ENCODE peak calls at places on chromosome 6, in four cellular contexts. One of them, this sample, is unnamed. For H3K4me1, the result is how much of the 10 kb centered on the place peaks cover.

GRCh38 chr6:92110390-92110789 is 1309.0 kb downstream of the EPHA7 start:
- DNase-seq in lung: no peak
- DNase-seq in stomach: no peak
- DNase-seq in neural progenitor cell: no peak
- DNase-seq in this sample: no peak

GRCh38 chr6:25749837-25750236 is 4.7 kb upstream of the SLC17A4 start:
- DNase-seq in lung: no peak
- DNase-seq in stomach: no peak
- DNase-seq in neural progenitor cell: no peak
- DNase-seq in this sample: no peak

GRCh38 chr6:168865-169455 is 123.3 kb upstream of the DUSP22 start:
- DNase-seq in neural progenitor cell: peak
- DNase-seq in stomach: no peak
- DNase-seq in lung: no peak
- DNase-seq in this sample: no peak

GRCh38 chr6:16446241-16446640 is 207.9 kb downstream of the GMPR start:
- DNase-seq in stomach: no peak
- DNase-seq in lung: no peak
- DNase-seq in neural progenitor cell: no peak
- DNase-seq in this sample: no peak

GRCh38 chr6:167742719-167743303 is 83.9 kb upstream of the AFDN start:
- DNase-seq in stomach: no peak
- DNase-seq in lung: no peak
- DNase-seq in neural progenitor cell: peak
- DNase-seq in this sample: no peak

GRCh38 chr6:157760589-157761330 is 62.3 kb upstream of the SNX9 start:
- DNase-seq in neural progenitor cell: no peak
- DNase-seq in lung: no peak
- DNase-seq in stomach: no peak
- DNase-seq in this sample: no peak

GRCh38 chr6:14273196-14273595 is 155.6 kb downstream of the CD83 start:
- DNase-seq in lung: no peak
- DNase-seq in stomach: no peak
- DNase-seq in neural progenitor cell: no peak
- DNase-seq in this sample: no peak

GRCh38 chr6:162497371-162497770 is 230.2 kb downstream of the PRKN start:
- DNase-seq in lung: no peak
- DNase-seq in neural progenitor cell: no peak
- DNase-seq in stomach: no peak
- DNase-seq in this sample: no peak

GRCh38 chr6:8014947-8015346 is 49.2 kb downstream of the BLOC1S5 start:
- DNase-seq in stomach: no peak
- DNase-seq in neural progenitor cell: no peak
- DNase-seq in lung: no peak
- DNase-seq in this sample: no peak

GRCh38 chr6:125913864-125914351 is 42.7 kb upstream of the HINT3 start:
- DNase-seq in stomach: no peak
- DNase-seq in neural progenitor cell: no peak
- DNase-seq in lung: no peak
- DNase-seq in this sample: peak

GRCh38 chr6:17305219-17306001 is 24.2 kb downstream of the RBM24 start:
- DNase-seq in neural progenitor cell: peak
- DNase-seq in lung: no peak
- DNase-seq in stomach: no peak
- DNase-seq in this sample: no peak

GRCh38 chr6:18263561-18264337 is 581 bp downstream of the DEK start:
- DNase-seq in lung: peak
- DNase-seq in neural progenitor cell: no peak
- DNase-seq in stomach: peak
- DNase-seq in this sample: peak

GRCh38 chr6:157510329-157511188 is 129.6 kb downstream of the ZDHHC14 start:
- DNase-seq in neural progenitor cell: no peak
- DNase-seq in stomach: no peak
- DNase-seq in lung: no peak
- DNase-seq in this sample: no peak

GRCh38 chr6:146361367-146361924 is 182.2 kb upstream of the RAB32 start:
- DNase-seq in lung: no peak
- DNase-seq in neural progenitor cell: no peak
- DNase-seq in stomach: no peak
- DNase-seq in this sample: no peak

GRCh38 chr6:132937466-132937906 is 123.1 kb downstream of the RPS12 start:
- DNase-seq in stomach: peak
- DNase-seq in lung: peak
- DNase-seq in neural progenitor cell: peak
- DNase-seq in this sample: no peak

GRCh38 chr6:44493132-44493531 is 105.6 kb downstream of the CDC5L start:
- DNase-seq in lung: no peak
- DNase-seq in stomach: no peak
- DNase-seq in neural progenitor cell: no peak
- DNase-seq in this sample: no peak

GRCh38 chr6:44493593-44493992 is 106.1 kb downstream of the CDC5L start:
- DNase-seq in neural progenitor cell: no peak
- DNase-seq in lung: no peak
- DNase-seq in stomach: no peak
- DNase-seq in this sample: no peak

GRCh38 chr6:44496705-44497369 is 109.3 kb downstream of the CDC5L start:
- DNase-seq in lung: no peak
- DNase-seq in neural progenitor cell: no peak
- DNase-seq in stomach: no peak
- DNase-seq in this sample: no peak

GRCh38 chr6:44495036-44495901 is 107.8 kb downstream of the CDC5L start:
- DNase-seq in stomach: no peak
- DNase-seq in neural progenitor cell: peak
- DNase-seq in lung: no peak
- DNase-seq in this sample: no peak

DNA sequence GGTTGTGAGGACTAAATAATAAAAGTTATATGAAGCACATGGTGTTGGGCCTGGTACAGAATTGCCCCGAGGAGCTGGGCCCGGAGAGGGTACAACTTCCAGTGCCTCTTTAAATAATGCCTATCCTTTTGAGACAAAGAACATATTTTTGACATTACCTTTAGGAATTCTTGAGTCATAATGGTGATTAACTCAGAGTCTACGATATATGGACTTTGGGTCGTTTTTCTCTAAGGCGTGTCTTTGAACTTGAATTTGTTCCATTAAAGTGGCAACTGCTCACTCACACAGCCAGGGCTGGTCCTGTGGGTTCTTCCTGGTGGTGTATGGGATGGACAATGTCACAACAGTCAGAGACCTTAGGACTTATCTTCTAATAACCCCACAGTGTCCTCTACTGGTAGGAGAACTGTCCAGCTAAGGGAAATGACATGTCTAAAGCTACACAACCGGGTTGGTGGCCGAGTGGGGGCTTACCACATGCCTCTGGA is 106.5 kb downstream of the CDC5L start:
- DNase-seq in neural progenitor cell: no peak
- DNase-seq in lung: no peak
- DNase-seq in stomach: no peak
- DNase-seq in this sample: no peak
- TF ChIP-seq CTCF in neural progenitor cell: peak
- TF ChIP-seq CTCF in lung: no peak
- TF ChIP-seq CTCF in stomach: no peak
- TF ChIP-seq CTCF in this sample: no peak

GRCh38 chr6:111580826-111581505 is 24.7 kb downstream of the TRAF3IP2 start:
- DNase-seq in stomach: no peak
- DNase-seq in neural progenitor cell: no peak
- DNase-seq in lung: no peak
- DNase-seq in this sample: no peak

GRCh38 chr6:111583221-111583620 is 22.5 kb downstream of the TRAF3IP2 start:
- DNase-seq in lung: no peak
- DNase-seq in neural progenitor cell: no peak
- DNase-seq in stomach: no peak
- DNase-seq in this sample: no peak

GRCh38 chr6:111581957-111582356 is 23.7 kb downstream of the TRAF3IP2 start:
- DNase-seq in lung: no peak
- DNase-seq in neural progenitor cell: no peak
- DNase-seq in stomach: no peak
- DNase-seq in this sample: no peak

GRCh38 chr6:111580401-111580800 is 25.3 kb downstream of the TRAF3IP2 start:
- DNase-seq in stomach: no peak
- DNase-seq in lung: no peak
- DNase-seq in neural progenitor cell: no peak
- DNase-seq in this sample: no peak

GRCh38 chr6:111579816-111580215 is 25.9 kb downstream of the TRAF3IP2 start:
- DNase-seq in neural progenitor cell: no peak
- DNase-seq in lung: no peak
- DNase-seq in stomach: no peak
- DNase-seq in this sample: no peak
- H3K4me1 ChIP-seq in neural progenitor cell: under half
- H3K4me1 ChIP-seq in lung: under half
- H3K4me1 ChIP-seq in stomach: half or more
- H3K4me1 ChIP-seq in this sample: under half

GRCh38 chr6:116685437-116685993 is 4.5 kb downstream of the KPNA5 start:
- DNase-seq in neural progenitor cell: no peak
- DNase-seq in stomach: no peak
- DNase-seq in lung: no peak
- DNase-seq in this sample: no peak

GRCh38 chr6:116676021-116676420 is 5.0 kb upstream of the KPNA5 start:
- DNase-seq in lung: no peak
- DNase-seq in neural progenitor cell: no peak
- DNase-seq in stomach: no peak
- DNase-seq in this sample: no peak

GRCh38 chr6:116682334-116682712 is 1.3 kb downstream of the KPNA5 start:
- DNase-seq in neural progenitor cell: peak
- DNase-seq in stomach: no peak
- DNase-seq in lung: peak
- DNase-seq in this sample: peak

DNA sequence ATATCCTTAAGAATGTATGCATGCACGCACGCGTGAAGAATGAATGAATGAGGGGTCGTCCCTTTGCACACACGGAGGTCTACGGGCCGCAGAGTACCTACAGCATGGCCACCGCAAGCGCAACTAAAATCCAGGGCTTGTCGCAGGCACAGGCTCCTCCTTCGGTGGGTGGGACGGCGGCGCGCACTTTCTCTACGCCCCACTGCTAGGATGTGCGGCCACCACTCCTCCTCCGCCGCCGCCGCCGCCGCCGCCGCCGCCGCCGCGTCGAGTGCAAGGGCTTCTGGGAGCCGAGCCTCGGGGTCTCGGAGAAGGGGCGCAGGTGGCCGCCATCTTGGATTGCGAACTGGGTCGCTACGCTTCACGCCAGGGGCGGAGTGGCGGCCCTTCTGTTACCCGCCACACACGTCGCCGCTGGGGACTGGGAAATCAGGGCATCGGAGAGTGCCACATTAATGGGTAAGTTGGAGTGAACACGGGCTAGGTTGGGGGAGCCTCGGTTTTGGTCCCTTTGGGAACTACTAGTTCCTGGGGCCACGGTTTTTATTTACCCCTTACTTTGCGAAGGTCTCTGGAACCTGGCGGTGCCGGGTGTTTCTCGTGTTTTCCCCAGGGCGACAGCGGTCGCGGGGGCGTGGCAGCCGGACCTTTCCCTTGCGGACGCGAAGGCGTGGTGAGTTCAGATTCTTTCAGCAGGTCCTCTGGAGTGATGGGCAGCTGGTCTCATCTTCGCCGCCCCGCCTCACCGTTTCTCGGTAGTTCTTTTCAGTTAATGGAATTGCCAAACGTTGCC is at the start of gene KPNA5:
- DNase-seq in stomach: peak
- DNase-seq in neural progenitor cell: peak
- DNase-seq in lung: peak
- DNase-seq in this sample: peak
- TF ChIP-seq CTCF in stomach: no peak
- TF ChIP-seq CTCF in neural progenitor cell: no peak
- TF ChIP-seq CTCF in lung: no peak
- TF ChIP-seq CTCF in this sample: no peak

GRCh38 chr6:107646176-107646575 is 156.3 kb downstream of the SOBP start:
- DNase-seq in neural progenitor cell: no peak
- DNase-seq in stomach: peak
- DNase-seq in lung: no peak
- DNase-seq in this sample: no peak
- H3K4me1 ChIP-seq in neural progenitor cell: under half
- H3K4me1 ChIP-seq in stomach: under half
- H3K4me1 ChIP-seq in lung: under half
- H3K4me1 ChIP-seq in this sample: under half

DNA sequence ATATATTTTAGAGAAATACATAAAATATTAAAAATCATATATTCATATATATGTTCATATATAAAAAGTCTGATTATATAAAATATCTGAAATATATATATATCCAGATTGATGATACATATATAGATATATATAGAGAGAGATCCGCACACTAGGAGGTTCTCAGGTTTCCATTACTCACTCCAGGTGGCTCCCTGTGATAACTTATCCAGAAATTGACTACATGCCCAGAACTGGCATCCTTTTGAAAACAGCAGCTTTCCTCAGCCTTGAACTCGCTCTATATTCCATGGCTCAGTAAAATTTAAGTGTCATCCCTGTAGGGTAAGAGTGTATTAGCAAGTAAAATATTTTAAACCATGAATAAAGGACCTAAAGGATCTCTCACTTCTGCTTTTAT is 206.8 kb downstream of the TINAG start:
- DNase-seq in stomach: no peak
- DNase-seq in lung: no peak
- DNase-seq in neural progenitor cell: no peak
- DNase-seq in this sample: no peak
- TF ChIP-seq CTCF in stomach: no peak
- TF ChIP-seq CTCF in lung: no peak
- TF ChIP-seq CTCF in neural progenitor cell: no peak
- TF ChIP-seq CTCF in this sample: no peak

DNA sequence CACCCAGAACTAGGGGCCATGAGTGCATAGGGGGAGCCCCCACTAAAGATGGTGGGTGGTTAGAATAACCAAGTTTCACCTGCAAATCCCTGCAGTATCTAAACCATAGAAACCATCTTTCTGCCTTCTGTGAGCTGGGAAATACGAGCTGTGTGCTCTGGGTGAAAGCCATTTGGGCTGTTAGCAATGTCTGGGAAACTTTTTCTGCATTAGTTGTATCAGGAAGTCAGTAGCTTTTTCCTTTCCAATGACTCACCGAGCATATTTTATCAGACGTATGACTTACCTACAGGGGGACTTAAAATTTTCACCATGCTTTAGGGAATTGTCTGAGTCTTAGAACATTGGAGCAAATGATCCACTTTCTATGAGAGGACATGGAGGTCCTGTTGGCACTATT is 584.0 kb downstream of the QKI start:
- DNase-seq in stomach: no peak
- DNase-seq in lung: no peak
- DNase-seq in neural progenitor cell: no peak
- DNase-seq in this sample: no peak
- H3K4me1 ChIP-seq in stomach: under half
- H3K4me1 ChIP-seq in lung: under half
- H3K4me1 ChIP-seq in neural progenitor cell: under half
- H3K4me1 ChIP-seq in this sample: under half